ENCODE peak calls at places on chromosomes 11 and 22, in five cellular contexts. K is HL-60, E is HCT116, L is SK-N-SH, H is HepG2. S is an unnamed sample.

GRCh38 chr11:134398079-134398444 is 14.0 kb downstream of the B3GAT1 start:
- DNase-seq in L (no peak), H (no peak), K (no peak), E (no peak), S (no peak)

GRCh38 chr11:126561327-126561893 is 205.9 kb downstream of the ST3GAL4 start:
- DNase-seq in K (peak; percentile 13), H (peak; percentile 34), L (no peak), E (no peak), S (peak; percentile 91)

GRCh38 chr11:71240061-71240690 is 12.2 kb downstream of the SHANK2 start:
- DNase-seq in H (no peak), K (no peak), E (no peak), L (peak; percentile 3), S (no peak)

GRCh38 chr22:40218152-40218551 is 40.4 kb downstream of the TNRC6B start:
- DNase-seq in K (no peak), H (no peak), E (no peak), L (no peak), S (no peak)

GRCh38 chr11:126755494-126755893 is 245.1 kb downstream of the KIRREL3 start:
- DNase-seq in K (no peak), E (no peak), L (no peak), H (no peak), S (no peak)

GRCh38 chr22:40216041-40216756 is 38.5 kb downstream of the TNRC6B start:
- DNase-seq in K (peak; percentile 26), H (no peak), E (no peak), L (no peak), S (no peak)

GRCh38 chr11:6397636-6398035 is 7.4 kb downstream of the SMPD1 start:
- DNase-seq in E (no peak), H (no peak), L (no peak), K (no peak), S (no peak)

GRCh38 chr11:876550-876949 is 33.9 kb downstream of the TSPAN4 start:
- DNase-seq in L (no peak), E (no peak), K (no peak), H (no peak), S (no peak)

GRCh38 chr22:50600541-50600940 is at the start of gene MAPK8IP2:
- DNase-seq in H (no peak), L (peak; percentile 93), E (no peak), K (no peak), S (no peak)

GRCh38 chr22:47197735-47198500 is 435.5 kb downstream of the TBC1D22A start:
- DNase-seq in L (peak; percentile 30), H (no peak), K (no peak), E (no peak), S (no peak)

GRCh38 chr11:126317681-126318641 is 14.1 kb downstream of the DCPS start:
- DNase-seq in L (peak; percentile 34), K (peak; percentile 47), H (no peak), E (no peak), S (no peak)

GRCh38 chr11:47980907-47981621 is 705 bp downstream of the PTPRJ start:
- DNase-seq in L (peak; percentile 93), K (no peak), E (no peak), H (no peak), S (peak; percentile 83)

GRCh38 chr11:47412152-47412746 is 3.9 kb downstream of the SLC39A13 start:
- DNase-seq in K (no peak), L (peak; percentile 87), H (no peak), E (peak; percentile 21), S (peak; percentile 85)

GRCh38 chr22:46362221-46362933 is 26.9 kb downstream of the TRMU start:
- DNase-seq in E (no peak), K (no peak), H (peak; percentile 84), L (peak; percentile 32), S (no peak)

GRCh38 chr11:2775626-2776350 is 76.0 kb upstream of the KCNQ1OT1 start:
- DNase-seq in K (no peak), H (no peak), E (no peak), L (no peak), S (no peak)

GRCh38 chr11:70912226-70912840 is 340.0 kb downstream of the SHANK2 start:
- DNase-seq in K (no peak), E (no peak), H (no peak), L (no peak), S (no peak)

GRCh38 chr22:32987081-32987631 is 71.0 kb downstream of the SYN3 start:
- DNase-seq in L (no peak), H (no peak), K (no peak), E (no peak), S (peak; percentile 77)

GRCh38 chr11:122697636-122698167 is 42.2 kb downstream of the UBASH3B start:
- DNase-seq in L (no peak), E (no peak), H (no peak), K (peak; percentile 91), S (no peak)

GRCh38 chr11:17986007-17986710 is 26.7 kb downstream of the SERGEF start:
- DNase-seq in H (no peak), K (no peak), L (no peak), E (peak; percentile 15), S (no peak)

GRCh38 chr11:13114566-13115465 is 105.7 kb downstream of the RASSF10 start:
- DNase-seq in H (peak; percentile 94), E (no peak), L (peak; percentile 31), K (no peak), S (peak; percentile 69)

GRCh38 chr11:1573847-1574255 is 1.8 kb upstream of the DUSP8 start:
- DNase-seq in K (no peak), H (no peak), E (peak; percentile 39), L (peak; percentile 62), S (no peak)

GRCh38 chr22:24216541-24217209 is 28.2 kb downstream of the GGT5 start:
- DNase-seq in E (no peak), L (peak; percentile 1), H (no peak), K (no peak), S (no peak)

GRCh38 chr22:30426395-30427353 is 1.1 kb downstream of the MTFP1 start:
- DNase-seq in K (peak; percentile 62), E (peak; percentile 85), L (peak; percentile 86), H (peak; percentile 70), S (peak; percentile 95)

GRCh38 chr11:24661313-24661712 is 164.5 kb downstream of the LUZP2 start:
- DNase-seq in E (no peak), K (no peak), H (no peak), L (peak; percentile 8), S (no peak)

GRCh38 chr11:6650980-6651379 is 4.6 kb downstream of the DCHS1 start:
- DNase-seq in E (no peak), H (no peak), L (no peak), K (no peak), S (no peak)

GRCh38 chr11:70029115-70029830 is 48.8 kb upstream of the ANO1 start:
- DNase-seq in K (no peak), H (no peak), E (no peak), L (no peak), S (peak; percentile 18)

GRCh38 chr22:22103078-22103593 is 120.5 kb upstream of the TOP3B start:
- DNase-seq in H (no peak), L (peak; percentile 44), E (peak; percentile 21), K (no peak), S (peak; percentile 72)

GRCh38 chr11:67373916-67374570 is 645 bp upstream of the CLCF1 start:
- DNase-seq in H (peak; percentile 82), E (peak; percentile 93), K (peak; percentile 71), L (peak; percentile 69), S (peak; percentile 86)

GRCh38 chr11:33635161-33635560 is 65.5 kb downstream of the C11orf91 start:
- DNase-seq in K (peak; percentile 4), H (no peak), L (no peak), E (no peak), S (no peak)

DNA sequence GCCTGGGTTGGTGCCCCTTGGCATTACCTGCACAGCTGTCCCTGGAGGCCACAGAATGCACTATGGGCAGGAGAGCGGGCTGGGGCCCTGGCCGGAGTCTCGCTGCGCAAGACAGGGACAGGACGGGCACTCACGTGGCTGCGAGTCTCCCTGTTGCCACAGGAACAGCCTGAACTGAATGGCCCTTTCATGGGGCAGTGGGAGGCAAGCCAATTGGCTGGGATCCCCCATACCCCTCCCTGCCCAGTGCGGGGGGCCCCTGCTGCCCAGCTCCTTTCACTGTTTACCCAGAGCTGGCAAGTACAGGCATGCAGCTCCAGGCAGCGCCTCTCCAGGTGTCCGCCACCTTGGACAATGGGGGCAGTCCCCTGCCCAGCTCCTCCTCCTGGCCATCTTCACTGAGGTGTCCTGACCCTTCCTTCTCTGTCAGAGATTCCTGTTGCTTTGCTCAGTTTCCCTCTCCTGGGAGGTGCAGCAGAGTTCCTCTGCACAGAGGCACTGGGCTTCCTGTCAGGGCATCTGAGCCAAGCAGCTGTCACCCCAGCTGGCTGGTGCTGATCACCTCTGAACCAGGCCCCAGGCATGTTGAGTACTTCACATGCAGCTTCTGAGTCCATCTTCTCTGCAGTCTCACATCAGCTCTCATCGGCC is 5.2 kb downstream of the USP2 start:
- DNase-seq in L (peak; percentile 33), K (no peak), H (peak; percentile 88), E (no peak), S (no peak)
- TF ChIP-seq REST in L (no peak), K (no peak), H (no peak), E (no peak), S (no peak)

DNA sequence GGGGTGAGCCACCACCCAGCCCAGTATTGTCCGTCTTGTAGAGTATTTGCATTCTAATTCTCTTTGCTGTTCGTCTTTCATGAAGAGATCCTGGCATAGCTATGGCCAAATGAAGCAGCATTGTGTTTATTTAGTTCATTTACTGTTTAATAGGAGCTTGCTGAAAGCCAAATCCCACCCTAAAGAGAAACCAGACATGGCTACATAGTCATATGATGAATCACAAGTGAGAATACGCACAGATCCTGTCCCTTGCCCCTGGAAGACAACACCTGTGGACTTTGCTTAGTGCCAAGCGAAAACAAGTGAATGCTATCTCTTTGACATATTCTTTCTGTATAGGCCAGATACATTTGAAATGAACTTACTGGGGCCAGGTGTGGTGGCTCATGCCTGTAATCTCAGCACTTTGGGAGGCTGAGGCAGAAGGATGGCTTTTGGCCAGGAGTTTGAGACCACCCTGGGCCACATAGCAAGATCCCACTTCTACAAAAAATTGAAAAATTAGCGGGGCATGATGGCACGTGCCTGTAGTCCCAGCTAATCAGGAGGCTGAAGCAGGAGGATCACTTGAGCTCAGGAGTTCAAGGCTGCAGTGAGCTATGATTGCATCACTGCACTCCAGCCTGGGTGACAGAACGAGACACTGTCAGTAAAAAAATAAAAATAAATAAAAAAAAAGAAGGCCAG is 5.1 kb upstream of the ARFGAP3 start:
- DNase-seq in E (no peak), H (peak; percentile 62), L (no peak), K (no peak), S (no peak)
- TF ChIP-seq POLR2AphosphoS5 in E (no peak), H (no peak), L (no peak), K (no peak), S (no peak)

GRCh38 chr11:11243790-11244469 is 109.1 kb downstream of the CSNK2A3 start:
- DNase-seq in L (peak; percentile 41), H (no peak), K (no peak), E (no peak), S (peak; percentile 75)

GRCh38 chr11:11244470-11245080 is 108.5 kb downstream of the CSNK2A3 start:
- DNase-seq in K (no peak), L (no peak), H (no peak), E (no peak), S (no peak)

GRCh38 chr11:11246166-11246565 is 106.9 kb downstream of the CSNK2A3 start:
- DNase-seq in L (no peak), E (no peak), K (no peak), H (no peak), S (no peak)

GRCh38 chr11:11241284-11241683 is 111.8 kb downstream of the CSNK2A3 start:
- DNase-seq in L (no peak), E (no peak), H (no peak), K (no peak), S (no peak)

GRCh38 chr11:11243258-11243789 is 109.7 kb downstream of the CSNK2A3 start:
- DNase-seq in K (no peak), E (no peak), H (no peak), L (no peak), S (no peak)
- TF ChIP-seq REST in K (no peak), E (no peak), H (no peak), L (no peak), S (no peak)

GRCh38 chr22:26580240-26580962 is 9.5 kb downstream of the TPST2 start:
- DNase-seq in H (no peak), E (no peak), K (no peak), L (no peak), S (peak; percentile 66)
- TF ChIP-seq POLR2AphosphoS5 in H (no peak), E (no peak), K (no peak), L (no peak), S (no peak)